ENCODE peak calls at places on chromosomes 3 and 15, in four cellular contexts. One of them, this sample, is unnamed.

GRCh38 chr3:57556459-57557087 is 499 bp downstream of the PDE12 start:
- DNase-seq in NCI-H82: peak
- DNase-seq in AML-193: no peak
- DNase-seq in tibial nerve: no peak
- DNase-seq in this sample: no peak

GRCh38 chr3:24490151-24490550 is 4.5 kb downstream of the THRB start:
- DNase-seq in NCI-H82: no peak
- DNase-seq in AML-193: no peak
- DNase-seq in tibial nerve: peak
- DNase-seq in this sample: no peak

GRCh38 chr3:54745863-54746262 is 182.0 kb downstream of the LRTM1 start:
- DNase-seq in NCI-H82: no peak
- DNase-seq in AML-193: no peak
- DNase-seq in tibial nerve: no peak
- DNase-seq in this sample: no peak

GRCh38 chr3:102686792-102687191 is 252.0 kb downstream of the ZPLD1 start:
- DNase-seq in NCI-H82: no peak
- DNase-seq in AML-193: no peak
- DNase-seq in tibial nerve: no peak
- DNase-seq in this sample: no peak

GRCh38 chr3:41434781-41435180 is 235.5 kb downstream of the CTNNB1 start:
- DNase-seq in NCI-H82: no peak
- DNase-seq in AML-193: no peak
- DNase-seq in tibial nerve: no peak
- DNase-seq in this sample: no peak

GRCh38 chr3:10548997-10549396 is 43.6 kb upstream of the ATP2B2 start:
- DNase-seq in NCI-H82: peak
- DNase-seq in AML-193: no peak
- DNase-seq in tibial nerve: no peak
- DNase-seq in this sample: peak

GRCh38 chr3:14761121-14761672 is 57.6 kb upstream of the FGD5 start:
- DNase-seq in NCI-H82: no peak
- DNase-seq in AML-193: no peak
- DNase-seq in tibial nerve: no peak
- DNase-seq in this sample: no peak

GRCh38 chr3:111895079-111895478 is 36.0 kb downstream of the PHLDB2 start:
- DNase-seq in NCI-H82: peak
- DNase-seq in AML-193: peak
- DNase-seq in tibial nerve: no peak
- DNase-seq in this sample: peak

GRCh38 chr15:97037080-97037479 is 706.6 kb downstream of the NR2F2 start:
- DNase-seq in NCI-H82: no peak
- DNase-seq in AML-193: no peak
- DNase-seq in tibial nerve: no peak
- DNase-seq in this sample: peak

GRCh38 chr3:71858493-71859127 is 73.7 kb upstream of the PROK2 start:
- DNase-seq in NCI-H82: no peak
- DNase-seq in AML-193: no peak
- DNase-seq in tibial nerve: no peak
- DNase-seq in this sample: no peak

GRCh38 chr3:178472941-178473340 is 63.3 kb upstream of the KCNMB2 start:
- DNase-seq in NCI-H82: no peak
- DNase-seq in AML-193: no peak
- DNase-seq in tibial nerve: no peak
- DNase-seq in this sample: no peak

GRCh38 chr15:48625126-48625525 is 20.4 kb downstream of the FBN1 start:
- DNase-seq in NCI-H82: no peak
- DNase-seq in AML-193: no peak
- DNase-seq in tibial nerve: no peak
- DNase-seq in this sample: no peak

GRCh38 chr3:119223511-119223910 is 17.2 kb downstream of the B4GALT4 start:
- DNase-seq in NCI-H82: peak
- DNase-seq in AML-193: no peak
- DNase-seq in tibial nerve: no peak
- DNase-seq in this sample: peak

GRCh38 chr3:107372506-107372905 is 4.7 kb upstream of the CCDC54 start:
- DNase-seq in NCI-H82: no peak
- DNase-seq in AML-193: no peak
- DNase-seq in tibial nerve: no peak
- DNase-seq in this sample: no peak

GRCh38 chr3:119437852-119438251 is 25.6 kb downstream of the TMEM39A start:
- DNase-seq in NCI-H82: no peak
- DNase-seq in AML-193: no peak
- DNase-seq in tibial nerve: no peak
- DNase-seq in this sample: no peak

GRCh38 chr15:85128636-85129035 is 147.0 kb downstream of the PDE8A start:
- DNase-seq in NCI-H82: no peak
- DNase-seq in AML-193: no peak
- DNase-seq in tibial nerve: no peak
- DNase-seq in this sample: no peak

GRCh38 chr3:110758208-110758607 is 313.4 kb upstream of the NECTIN3 start:
- DNase-seq in NCI-H82: no peak
- DNase-seq in AML-193: no peak
- DNase-seq in tibial nerve: no peak
- DNase-seq in this sample: no peak

GRCh38 chr3:47227678-47228077 is 54.9 kb downstream of the KIF9 start:
- DNase-seq in NCI-H82: no peak
- DNase-seq in AML-193: no peak
- DNase-seq in tibial nerve: no peak
- DNase-seq in this sample: peak

GRCh38 chr3:51403675-51404074 is 12.6 kb downstream of the RBM15B start:
- DNase-seq in NCI-H82: no peak
- DNase-seq in AML-193: no peak
- DNase-seq in tibial nerve: no peak
- DNase-seq in this sample: no peak

GRCh38 chr3:12255393-12255792 is 33.5 kb upstream of the PPARG start:
- DNase-seq in NCI-H82: no peak
- DNase-seq in AML-193: no peak
- DNase-seq in tibial nerve: no peak
- DNase-seq in this sample: no peak

GRCh38 chr3:852033-852432 is 240.8 kb upstream of the CNTN6 start:
- DNase-seq in NCI-H82: peak
- DNase-seq in AML-193: peak
- DNase-seq in tibial nerve: no peak
- DNase-seq in this sample: no peak

GRCh38 chr15:69049976-69050375 is 35.5 kb downstream of the NOX5 start:
- DNase-seq in NCI-H82: no peak
- DNase-seq in AML-193: no peak
- DNase-seq in tibial nerve: no peak
- DNase-seq in this sample: no peak

GRCh38 chr15:39154136-39154770 is 426.6 kb upstream of the THBS1 start:
- DNase-seq in NCI-H82: no peak
- DNase-seq in AML-193: no peak
- DNase-seq in tibial nerve: no peak
- DNase-seq in this sample: no peak

This sample was measured in NB4.